ENCODE peak calls at places on chromosome 9, in ten cellular contexts. W is fibroblast of pulmonary artery, Z is upper lobe of left lung, J is H7, I is lower lobe of right lung, M is psoas muscle, Q is ovary, K is colonic mucosa, X is GM12878, R is left ventricle myocardium inferior. L is an unnamed sample.
A peak's percentile ranks its signal among the peaks of the same experiment; 100 is the strongest.

GRCh38 chr9:93635186-93636107 is 59.1 kb downstream of the PHF2 start:
- DNase-seq in W (no peak), Z (no peak), I (no peak), X (no peak), Q (peak; percentile 14), M (no peak), J (peak; percentile 26), K (no peak), R (no peak), L (no peak)

GRCh38 chr9:7777776-7778175 is 21.8 kb downstream of the DMAC1 start:
- DNase-seq in I (no peak), W (no peak), R (no peak), K (no peak), M (no peak), Q (no peak), Z (no peak), J (no peak), X (no peak), L (peak; percentile 24)

GRCh38 chr9:92764381-92764987 is at the start of gene BICD2:
- DNase-seq in K (no peak), R (no peak), J (peak; percentile 99), X (no peak), W (no peak), Q (no peak), I (no peak), M (no peak), Z (no peak), L (no peak)

GRCh38 chr9:123343428-123344272 is 12.3 kb upstream of the CRB2 start:
- DNase-seq in W (no peak), Q (no peak), Z (no peak), X (no peak), I (no peak), R (no peak), K (no peak), J (peak; percentile 21), M (no peak), L (no peak)

GRCh38 chr9:76868897-76869296 is 37.0 kb downstream of the PRUNE2 start:
- DNase-seq in K (no peak), J (no peak), Z (no peak), M (no peak), Q (no peak), X (no peak), R (no peak), I (no peak), W (no peak), L (no peak)

GRCh38 chr9:128276574-128277270 is 646 bp downstream of the SWI5 start:
- DNase-seq in Q (no peak), X (no peak), R (no peak), I (no peak), K (peak; percentile 54), W (peak; percentile 43), M (peak; percentile 62), J (peak; percentile 78), Z (no peak), L (no peak)

GRCh38 chr9:86636614-86637013 is 282.4 kb upstream of the TUT7 start:
- DNase-seq in J (no peak), M (no peak), R (no peak), Z (no peak), W (no peak), Q (no peak), K (no peak), I (no peak), X (no peak), L (no peak)

GRCh38 chr9:26228273-26228672 is 550.0 kb upstream of the TUSC1 start:
- DNase-seq in I (no peak), X (no peak), W (no peak), Z (no peak), J (no peak), M (no peak), Q (no peak), K (no peak), R (no peak), L (no peak)

GRCh38 chr9:87233916-87234455 is 263.7 kb upstream of the DAPK1 start:
- DNase-seq in Z (no peak), I (no peak), W (no peak), R (no peak), Q (no peak), M (peak; percentile 48), X (no peak), K (no peak), J (no peak), L (no peak)

GRCh38 chr9:456365-456764 is 241.7 kb downstream of the DOCK8 start:
- DNase-seq in J (no peak), I (no peak), W (no peak), Q (no peak), Z (no peak), K (no peak), M (peak; percentile 56), R (peak; percentile 51), X (no peak), L (no peak)

GRCh38 chr9:70255521-70255920 is 3.3 kb upstream of the SMC5 start:
- DNase-seq in R (no peak), M (no peak), Q (no peak), J (no peak), K (no peak), W (peak; percentile 22), I (no peak), X (no peak), Z (no peak), L (peak; percentile 31)

GRCh38 chr9:89149726-89150125 is 28.9 kb downstream of the SHC3 start:
- DNase-seq in W (peak; percentile 61), J (no peak), R (no peak), Q (no peak), X (no peak), K (no peak), I (no peak), M (no peak), Z (no peak), L (peak; percentile 17)

DNA sequence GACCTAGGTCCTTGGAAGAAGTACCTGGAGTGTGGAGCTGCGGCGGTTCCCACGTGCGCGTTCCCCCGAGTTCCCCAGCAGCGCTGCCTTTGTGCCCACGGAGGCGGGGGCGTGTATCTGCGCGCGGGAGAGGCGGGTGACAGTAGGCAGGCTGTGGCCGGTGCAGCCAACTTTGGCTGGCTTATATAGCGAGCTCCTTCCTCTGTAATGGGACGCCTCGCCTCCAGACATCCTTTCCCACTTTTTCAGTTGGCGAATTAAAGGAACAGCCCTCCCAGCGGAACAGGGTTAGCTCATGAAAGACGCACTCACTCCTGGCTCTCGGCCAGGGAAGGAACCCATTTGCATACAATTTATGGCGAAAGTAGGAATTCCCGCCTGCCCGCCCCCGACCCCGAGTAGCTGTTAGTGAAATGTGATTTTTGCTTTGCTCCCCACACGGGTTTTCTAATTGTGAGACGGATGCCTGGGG is at the start of gene TNC:
- DNase-seq in J (peak; percentile 67), W (peak; percentile 85), X (no peak), Q (no peak), Z (peak; percentile 75), K (peak; percentile 26), R (peak; percentile 36), I (peak; percentile 58), M (peak; percentile 54), L (peak; percentile 72)
- H3K4me3 ChIP-seq in J (peak within 1 kb of the TSS; percentile 33), W (peak within 1 kb of the TSS; percentile 40), X (no peak within 1 kb of the TSS), Q (peak within 1 kb of the TSS; percentile 37), Z (peak within 1 kb of the TSS; percentile 26), K (peak within 1 kb of the TSS; percentile 22), R (peak within 1 kb of the TSS; percentile 47), I (peak within 1 kb of the TSS; percentile 45), M (peak within 1 kb of the TSS; percentile 49), L (peak within 1 kb of the TSS; percentile 48)

GRCh38 chr9:114093031-114093471 is 6.0 kb downstream of the KIF12 start:
- DNase-seq in X (no peak), R (no peak), Q (no peak), M (no peak), I (no peak), K (no peak), Z (no peak), J (no peak), W (no peak), L (no peak)
- H3K4me3 ChIP-seq in X (no peak overlapping the region), R (no peak overlapping the region), Q (no peak overlapping the region), M (no peak overlapping the region), I (no peak overlapping the region), K (no peak overlapping the region), Z (no peak overlapping the region), J (no peak overlapping the region), W (no peak overlapping the region), L (no peak overlapping the region)

DNA sequence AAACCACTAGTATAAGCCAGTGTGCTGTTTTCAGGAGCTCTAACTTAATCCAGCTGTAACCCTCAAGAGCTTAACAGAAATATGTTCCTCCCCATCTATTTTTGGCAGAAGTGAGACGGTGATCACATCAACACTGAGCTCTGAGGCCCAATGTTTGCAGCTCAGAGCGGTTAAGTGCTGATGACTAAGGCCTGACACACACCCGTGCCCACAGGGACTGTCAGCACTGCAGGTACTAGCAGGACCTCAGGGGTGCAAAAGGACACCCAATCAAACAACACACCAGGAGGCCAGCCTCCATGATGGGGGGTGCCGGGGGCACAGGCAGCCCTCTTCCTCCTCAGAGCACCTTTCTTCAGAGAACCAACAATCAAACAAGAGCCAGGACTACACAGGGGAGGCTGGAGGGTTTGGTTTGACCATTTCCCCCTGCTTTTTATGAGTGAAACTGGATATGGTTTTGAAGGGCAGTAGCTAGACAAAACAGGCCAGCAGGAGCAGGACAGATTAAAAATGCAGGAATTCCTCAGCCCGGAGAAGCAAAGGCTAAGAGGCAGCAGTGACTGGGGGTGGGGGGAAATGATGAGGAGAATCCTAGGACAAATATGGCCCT is 61.3 kb downstream of the RAPGEF1 start:
- DNase-seq in J (peak; percentile 57), M (peak; percentile 88), W (peak; percentile 89), Z (no peak), I (peak; percentile 67), K (no peak), R (peak; percentile 69), Q (no peak), X (peak; percentile 87), L (peak; percentile 90)
- H3K4me3 ChIP-seq in J (no peak overlapping the region), M (no peak overlapping the region), W (no peak overlapping the region), Z (no peak overlapping the region), I (no peak overlapping the region), K (no peak overlapping the region), R (no peak overlapping the region), Q (no peak overlapping the region), X (peak overlapping the region; percentile 63), L (no peak overlapping the region)

DNA sequence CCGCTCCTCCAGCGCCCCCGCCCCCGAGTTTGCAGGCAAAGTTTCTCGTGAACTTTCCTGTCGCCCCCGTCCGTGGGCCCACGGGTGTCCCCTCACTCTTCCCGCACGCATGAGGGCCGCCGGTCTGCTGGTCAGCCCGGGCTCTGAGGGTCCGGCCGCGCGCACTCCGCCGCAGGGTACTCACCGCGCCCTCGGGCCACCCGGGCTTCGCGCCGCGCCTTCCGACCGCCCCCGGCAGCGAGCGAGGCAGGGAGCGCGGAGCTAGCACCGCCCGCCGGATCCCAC is 211 bp downstream of the CNTFR start:
- DNase-seq in J (no peak), K (no peak), Q (no peak), X (no peak), M (no peak), Z (peak; percentile 85), R (no peak), W (no peak), I (peak; percentile 42), L (no peak)
- H3K4me3 ChIP-seq in J (peak overlapping the region; percentile 64), K (peak overlapping the region; percentile 26), Q (peak overlapping the region; percentile 46), X (no peak overlapping the region), M (peak overlapping the region; percentile 80), Z (peak overlapping the region; percentile 41), R (peak overlapping the region; percentile 68), W (no peak overlapping the region), I (peak overlapping the region; percentile 50), L (peak overlapping the region; percentile 29)

GRCh38 chr9:36276840-36277239 is 18.6 kb upstream of the GNE start:
- DNase-seq in Z (no peak), X (no peak), K (peak; percentile 75), M (no peak), W (peak; percentile 79), J (no peak), I (no peak), Q (no peak), R (no peak), L (peak; percentile 51)
- H3K4me3 ChIP-seq in Z (peak overlapping the region; percentile 12), X (no peak overlapping the region), K (peak overlapping the region; percentile 39), M (no peak overlapping the region), W (peak overlapping the region; percentile 34), J (no peak overlapping the region), I (peak overlapping the region; percentile 22), Q (no peak overlapping the region), R (peak overlapping the region; percentile 41), L (peak overlapping the region; percentile 40)